ENCODE peak calls at places on chromosome X, in six cellular contexts. J is right cardiac atrium; R is testis; K is Panc1; F is CD8-positive, alpha-beta memory T cell; Y is endodermal cell. Z is an unnamed sample.

GRCh38 chrX:67727576-67727975 is 183.8 kb downstream of the AR start:
- DNase-seq in J (no peak), R (no peak), K (no peak), F (no peak), Y (no peak), Z (no peak)

GRCh38 chrX:149504226-149504914 is 736 bp downstream of the IDS start:
- DNase-seq in J (no peak), R (no peak), K (no peak), F (peak; percentile 59), Y (peak; percentile 81), Z (no peak)

GRCh38 chrX:20729421-20729820 is 462.7 kb upstream of the RPS6KA3 start:
- DNase-seq in J (no peak), R (no peak), K (no peak), F (no peak), Y (no peak), Z (no peak)

GRCh38 chrX:135213200-135213844 is 38.5 kb upstream of the ETDA start:
- DNase-seq in J (no peak), R (no peak), K (no peak), F (no peak), Y (no peak), Z (no peak)

GRCh38 chrX:131288738-131289511 is at the start of gene IGSF1:
- DNase-seq in J (peak; percentile 72), R (peak; percentile 79), K (no peak), F (no peak), Y (peak; percentile 92), Z (no peak)

GRCh38 chrX:118730500-118731247 is 3.3 kb downstream of the IL13RA1 start:
- DNase-seq in J (no peak), R (no peak), K (peak; percentile 30), F (no peak), Y (no peak), Z (no peak)

GRCh38 chrX:118038614-118039365 is 77.8 kb downstream of the KLHL13 start:
- DNase-seq in J (no peak), R (no peak), K (no peak), F (no peak), Y (no peak), Z (no peak)

GRCh38 chrX:40168183-40169015 is 70.6 kb upstream of the BCOR start:
- DNase-seq in J (no peak), R (no peak), K (no peak), F (no peak), Y (peak; percentile 72), Z (no peak)

GRCh38 chrX:2513120-2513664 is 12.4 kb upstream of the DHRSX start:
- DNase-seq in J (no peak), R (no peak), K (no peak), F (no peak), Y (no peak), Z (no peak)

GRCh38 chrX:49761481-49761880 is 65.7 kb upstream of the PAGE1 start:
- DNase-seq in J (no peak), R (no peak), K (no peak), F (no peak), Y (no peak), Z (no peak)

GRCh38 chrX:131366387-131366786 is 77.3 kb upstream of the IGSF1 start:
- DNase-seq in J (no peak), R (no peak), K (no peak), F (no peak), Y (no peak), Z (no peak)

GRCh38 chrX:40310016-40310415 is 212.3 kb upstream of the BCOR start:
- DNase-seq in J (no peak), R (no peak), K (no peak), F (no peak), Y (no peak), Z (no peak)

GRCh38 chrX:109632906-109633504 is 8.0 kb upstream of the KCNE5 start:
- DNase-seq in J (no peak), R (peak; percentile 15), K (no peak), F (no peak), Y (peak; percentile 61), Z (no peak)

GRCh38 chrX:51917600-51917999 is 24.2 kb downstream of the MAGED1 start:
- DNase-seq in J (no peak), R (no peak), K (no peak), F (no peak), Y (no peak), Z (no peak)

GRCh38 chrX:1466971-1467561 is 14.4 kb upstream of the ASMTL start:
- DNase-seq in J (no peak), R (no peak), K (no peak), F (peak; percentile 43), Y (peak; percentile 47), Z (peak; percentile 27)

GRCh38 chrX:81120936-81121351 is 80.8 kb downstream of the HMGN5 start:
- DNase-seq in J (peak; percentile 57), R (peak; percentile 52), K (no peak), F (no peak), Y (peak; percentile 74), Z (peak; percentile 47)

GRCh38 chrX:37802028-37802427 is 22.2 kb downstream of the CYBB start:
- DNase-seq in J (no peak), R (no peak), K (no peak), F (no peak), Y (no peak), Z (no peak)

DNA sequence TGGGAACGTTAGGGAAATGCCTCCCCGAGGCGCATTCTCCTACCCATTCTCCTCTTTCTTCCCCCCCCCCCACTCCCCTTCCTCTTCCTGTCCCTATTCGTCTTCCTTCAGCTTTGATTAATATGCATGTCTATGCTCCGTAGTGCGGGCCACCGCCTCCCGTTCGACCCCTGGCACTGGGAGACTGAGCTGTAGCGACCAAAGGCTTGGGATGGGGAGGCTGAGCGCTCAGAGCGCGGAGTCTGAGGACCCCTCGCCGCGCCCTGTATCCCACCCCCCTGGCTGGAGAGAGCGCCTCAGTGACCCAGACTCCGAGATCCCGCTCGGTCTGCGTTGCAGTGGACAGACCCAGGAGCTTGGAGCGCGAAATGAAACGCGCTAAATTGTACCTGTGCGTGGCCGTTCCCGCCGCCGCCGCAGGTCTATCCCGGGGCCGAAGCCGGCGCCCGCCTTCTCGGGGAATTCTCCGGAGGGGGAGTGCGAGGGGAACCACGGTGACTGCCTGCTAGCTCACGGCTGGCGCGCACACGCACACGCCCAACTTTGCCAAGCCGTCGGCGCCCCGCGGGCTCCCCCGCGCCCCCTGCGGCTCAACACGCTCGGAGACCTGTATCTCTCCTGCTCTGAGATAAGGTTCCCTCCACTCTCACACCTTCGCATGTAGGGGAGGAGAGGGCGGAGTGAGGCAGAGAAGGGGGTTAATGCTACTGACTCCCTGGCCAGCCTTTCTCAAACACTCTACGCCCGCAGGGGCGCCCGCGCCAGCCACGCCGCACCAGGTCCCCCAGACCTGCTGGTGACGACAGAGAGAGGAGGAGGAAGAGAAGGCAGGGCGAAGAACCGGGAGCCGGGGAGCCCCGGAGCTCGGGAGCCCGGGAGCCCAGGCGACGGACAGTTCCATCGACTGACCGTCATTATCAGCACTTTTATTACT is 1.5 kb upstream of the PTCHD1 start:
- DNase-seq in J (no peak), R (no peak), K (no peak), F (no peak), Y (peak; percentile 84), Z (no peak)
- H3K27me3 ChIP-seq in J (no peaks in the 10 kb centered on the region), R (no peaks in the 10 kb centered on the region), K (no peaks in the 10 kb centered on the region), F (no peaks in the 10 kb centered on the region), Y (peaks cover 62% of the 10 kb centered on the region), Z (peaks cover 27% of the 10 kb centered on the region)

GRCh38 chrX:153803211-153804099 is 9.0 kb downstream of the SSR4 start:
- DNase-seq in J (no peak), R (no peak), K (no peak), F (no peak), Y (no peak), Z (no peak)
- H3K4me3 ChIP-seq in J (no peak overlapping the region), R (no peak overlapping the region), K (no peak overlapping the region), F (no peak overlapping the region), Y (no peak overlapping the region), Z (no peak overlapping the region)

DNA sequence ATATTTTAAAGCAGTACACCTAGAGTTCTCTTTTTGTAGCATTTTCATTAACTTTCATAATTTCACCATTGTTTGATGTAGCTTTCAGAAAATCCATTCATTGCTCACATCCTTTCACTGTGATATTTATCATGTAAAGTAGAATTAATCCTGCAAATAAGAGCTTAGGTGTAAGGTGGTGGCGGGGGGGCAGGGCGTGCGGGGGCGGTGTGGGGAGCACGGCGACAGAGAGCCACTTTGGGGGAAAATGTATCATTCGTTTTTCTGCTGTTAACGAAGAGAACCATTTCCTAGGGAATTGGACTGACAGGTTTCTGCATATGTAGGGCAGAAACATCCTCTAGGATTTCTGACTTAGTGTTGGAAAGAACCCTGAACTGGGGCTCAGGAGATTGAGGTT is 82.6 kb upstream of the BRS3 start:
- DNase-seq in J (no peak), R (no peak), K (no peak), F (no peak), Y (no peak), Z (no peak)
- H3K27me3 ChIP-seq in J (no peaks in the 10 kb centered on the region), R (no peaks in the 10 kb centered on the region), K (peaks cover 5% of the 10 kb centered on the region), F (no peaks in the 10 kb centered on the region), Y (no peaks in the 10 kb centered on the region), Z (no peaks in the 10 kb centered on the region)

GRCh38 chrX:46796574-46797191 is 37.8 kb upstream of the SLC9A7 start:
- DNase-seq in J (peak; percentile 89), R (peak; percentile 88), K (peak; percentile 52), F (peak; percentile 41), Y (peak; percentile 92), Z (peak; percentile 73)

GRCh38 chrX:46791927-46792825 is 33.3 kb upstream of the SLC9A7 start:
- DNase-seq in J (no peak), R (no peak), K (peak; percentile 85), F (no peak), Y (peak; percentile 74), Z (no peak)

GRCh38 chrX:46788902-46789301 is 30.0 kb upstream of the SLC9A7 start:
- DNase-seq in J (no peak), R (no peak), K (no peak), F (no peak), Y (peak; percentile 53), Z (no peak)

GRCh38 chrX:46793386-46794143 is 34.6 kb upstream of the SLC9A7 start:
- DNase-seq in J (no peak), R (no peak), K (no peak), F (no peak), Y (no peak), Z (no peak)

DNA sequence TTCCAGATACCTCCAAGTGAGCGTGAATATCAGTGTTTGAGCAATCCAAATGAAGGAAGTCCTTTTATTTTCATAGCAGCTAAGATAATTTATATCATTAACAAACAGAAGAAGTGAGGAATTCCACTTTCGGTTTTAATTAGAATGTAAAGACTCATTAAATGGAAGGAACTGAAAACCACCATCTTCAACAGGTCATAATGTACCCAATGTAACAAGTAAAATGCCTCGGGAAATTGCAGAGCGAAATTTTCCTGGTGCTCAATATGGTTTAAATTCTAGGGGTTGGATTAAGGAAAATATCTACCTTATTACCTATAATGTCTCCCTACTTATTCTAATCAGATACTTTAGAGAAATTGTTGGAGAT is 33.9 kb upstream of the SLC9A7 start:
- DNase-seq in J (no peak), R (no peak), K (no peak), F (no peak), Y (no peak), Z (no peak)
- H3K4me3 ChIP-seq in J (no peak overlapping the region), R (no peak overlapping the region), K (no peak overlapping the region), F (no peak overlapping the region), Y (no peak overlapping the region), Z (no peak overlapping the region)

GRCh38 chrX:17581650-17582049 is 155.6 kb upstream of the SCML1 start:
- DNase-seq in J (no peak), R (no peak), K (no peak), F (no peak), Y (no peak), Z (no peak)
- H3K27me3 ChIP-seq in J (no peaks in the 10 kb centered on the region), R (no peaks in the 10 kb centered on the region), K (no peaks in the 10 kb centered on the region), F (no peaks in the 10 kb centered on the region), Y (no peaks in the 10 kb centered on the region), Z (no peaks in the 10 kb centered on the region)

Z was measured in colonic mucosa.